ENCODE peak calls at places on chromosomes 6 and 20, in seven cellular contexts. J is transverse colon, W is bronchial epithelial cell, S is retinal pigment epithelial cell, C is spleen, U is fibroblast of mammary gland, R is AG04449. X is an unnamed sample.

GRCh38 chr20:20731945-20732296 is 19.5 kb upstream of the RALGAPA2 start:
- DNase-seq in J (no peak), W (peak), S (no peak), C (no peak), U (peak), R (no peak), X (peak)

GRCh38 chr20:41249781-41250281 is 67.7 kb downstream of the ZHX3 start:
- DNase-seq in J (no peak), W (peak), S (no peak), C (no peak), U (peak), R (no peak), X (no peak)

GRCh38 chr6:150544793-150545192 is 54.9 kb upstream of the PLEKHG1 start:
- DNase-seq in J (no peak), W (no peak), S (no peak), C (no peak), U (no peak), R (no peak), X (no peak)

GRCh38 chr20:53081916-53082863 is 110.0 kb downstream of the TSHZ2 start:
- DNase-seq in J (no peak), W (peak), S (no peak), C (no peak), U (peak), R (no peak), X (no peak)

GRCh38 chr6:33819021-33819420 is 15.2 kb upstream of the MLN start:
- DNase-seq in J (no peak), W (no peak), S (no peak), C (no peak), U (no peak), R (no peak), X (no peak)

GRCh38 chr20:62481441-62482135 is 5.8 kb upstream of the GATA5 start:
- DNase-seq in J (no peak), W (no peak), S (no peak), C (no peak), U (no peak), R (no peak), X (no peak)

GRCh38 chr6:26351544-26351953 is 13.4 kb upstream of the BTN3A2 start:
- DNase-seq in J (no peak), W (peak), S (no peak), C (no peak), U (peak), R (peak), X (peak)

GRCh38 chr20:35866446-35867202 is 87.7 kb downstream of the SCAND1 start:
- DNase-seq in J (no peak), W (no peak), S (peak), C (no peak), U (peak), R (peak), X (no peak)

GRCh38 chr20:59017493-59018231 is 1.6 kb upstream of the TUBB1 start:
- DNase-seq in J (no peak), W (no peak), S (no peak), C (peak), U (no peak), R (no peak), X (no peak)

GRCh38 chr6:111774346-111774703 is 98.9 kb downstream of the FYN start:
- DNase-seq in J (no peak), W (no peak), S (no peak), C (no peak), U (no peak), R (no peak), X (no peak)

GRCh38 chr6:46867411-46867810 is 54.3 kb downstream of the ADGRF5 start:
- DNase-seq in J (no peak), W (peak), S (no peak), C (no peak), U (peak), R (no peak), X (no peak)

GRCh38 chr6:27280540-27281000 is 31.5 kb downstream of the POM121L2 start:
- DNase-seq in J (no peak), W (no peak), S (no peak), C (no peak), U (peak), R (no peak), X (no peak)

GRCh38 chr20:23009636-23010035 is 25.5 kb upstream of the SSTR4 start:
- DNase-seq in J (no peak), W (peak), S (no peak), C (no peak), U (no peak), R (no peak), X (no peak)

GRCh38 chr6:85685713-85686112 is 43.0 kb upstream of the SYNCRIP start:
- DNase-seq in J (no peak), W (no peak), S (no peak), C (no peak), U (no peak), R (no peak), X (no peak)

GRCh38 chr6:28802417-28803336 is 121.1 kb downstream of the TRIM27 start:
- DNase-seq in J (no peak), W (peak), S (no peak), C (no peak), U (peak), R (no peak), X (no peak)

GRCh38 chr20:25221592-25222460 is 26.1 kb upstream of the PYGB start:
- DNase-seq in J (no peak), W (no peak), S (no peak), C (no peak), U (no peak), R (no peak), X (no peak)

GRCh38 chr6:42200035-42200434 is 5.3 kb upstream of the GUCA1B start:
- DNase-seq in J (no peak), W (peak), S (no peak), C (no peak), U (peak), R (peak), X (no peak)

GRCh38 chr6:75893058-75893775 is 144.2 kb downstream of the MYO6 start:
- DNase-seq in J (no peak), W (peak), S (peak), C (no peak), U (peak), R (peak), X (peak)

GRCh38 chr6:156154896-156155295 is 622.3 kb upstream of the ARID1B start:
- DNase-seq in J (no peak), W (peak), S (peak), C (no peak), U (no peak), R (no peak), X (no peak)

GRCh38 chr6:39956951-39957350 is 22.7 kb upstream of the MOCS1 start:
- DNase-seq in J (no peak), W (peak), S (no peak), C (no peak), U (no peak), R (no peak), X (no peak)

GRCh38 chr6:8329592-8329991 is 105.8 kb downstream of the SLC35B3 start:
- DNase-seq in J (no peak), W (no peak), S (no peak), C (no peak), U (no peak), R (no peak), X (no peak)

GRCh38 chr6:137977814-137978213 is 110.8 kb downstream of the TNFAIP3 start:
- DNase-seq in J (no peak), W (no peak), S (no peak), C (no peak), U (peak), R (no peak), X (no peak)

GRCh38 chr20:21246143-21246542 is 57.0 kb upstream of the XRN2 start:
- DNase-seq in J (no peak), W (no peak), S (no peak), C (no peak), U (no peak), R (no peak), X (no peak)

GRCh38 chr20:3162080-3162611 is 2.5 kb upstream of the FASTKD5 start:
- DNase-seq in J (no peak), W (no peak), S (no peak), C (no peak), U (no peak), R (no peak), X (no peak)

GRCh38 chr6:43516367-43516696 is 394 bp downstream of the YIPF3 start:
- DNase-seq in J (no peak), W (no peak), S (no peak), C (no peak), U (peak), R (no peak), X (no peak)

DNA sequence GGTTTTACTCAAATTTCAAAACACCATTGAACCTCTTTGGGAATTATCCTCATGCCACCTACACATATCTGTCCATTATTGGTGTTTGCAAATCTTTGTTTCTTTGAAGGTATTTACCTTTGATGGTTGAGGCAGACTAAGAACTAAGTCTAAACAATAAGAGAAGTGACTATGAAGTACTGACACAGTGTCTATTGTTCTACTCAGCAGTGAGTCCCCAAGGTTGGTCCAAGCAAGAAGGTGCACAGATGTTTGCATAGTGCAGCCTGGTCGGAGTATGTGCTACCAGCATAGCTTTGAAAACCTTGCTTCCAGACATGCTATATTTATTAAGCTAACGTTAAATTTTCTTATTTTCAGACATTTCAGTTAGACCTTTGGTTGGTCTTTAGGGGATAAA is 19.5 kb downstream of the LRRC1 start:
- DNase-seq in J (no peak), W (no peak), S (no peak), C (no peak), U (no peak), R (no peak), X (no peak)
- TF ChIP-seq CTCF in J (no peak), W (no peak), S (no peak), C (no peak), U (no peak), R (no peak), X (no peak)

DNA sequence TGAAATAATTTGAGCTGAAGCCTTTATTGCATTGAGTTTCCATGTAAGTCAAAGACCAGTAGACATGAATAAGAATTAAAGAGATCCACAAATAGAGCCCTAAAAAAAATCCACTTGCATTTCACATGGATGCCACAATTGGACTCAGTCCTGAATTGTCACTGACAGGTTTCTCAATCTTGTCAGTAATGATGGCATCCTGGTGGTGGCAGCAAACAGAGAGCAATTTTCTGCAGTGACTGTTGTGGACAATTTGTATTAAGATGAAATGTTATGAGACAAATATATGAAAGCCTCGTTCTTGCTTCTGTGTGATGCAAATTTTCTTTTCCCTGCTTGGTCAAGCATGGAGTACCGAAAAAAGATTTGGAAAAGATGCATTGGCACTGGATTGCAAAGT is 278.9 kb downstream of the SAMD5 start:
- DNase-seq in J (no peak), W (no peak), S (no peak), C (no peak), U (no peak), R (no peak), X (no peak)
- TF ChIP-seq CTCF in J (no peak), W (no peak), S (no peak), C (no peak), U (no peak), R (no peak), X (peak)

DNA sequence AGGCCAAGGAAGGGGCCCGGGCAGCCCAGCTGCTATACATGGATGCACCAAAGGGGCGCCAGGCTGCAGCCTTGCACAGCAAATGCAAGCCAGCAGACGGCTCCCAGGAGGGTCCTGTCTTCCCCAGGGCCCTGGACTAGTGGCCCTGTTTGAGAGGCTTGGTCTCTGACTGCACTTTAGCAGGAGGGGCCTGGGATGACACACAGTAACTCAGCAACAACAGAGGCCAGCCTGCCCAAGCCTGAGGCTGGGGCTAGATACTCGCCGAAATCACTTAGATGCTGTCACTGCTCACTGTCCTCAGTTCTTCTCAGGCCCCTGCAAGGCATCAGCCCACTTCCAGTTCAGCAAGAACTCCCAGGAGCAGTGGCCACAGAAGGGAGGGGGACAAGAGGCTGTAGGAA is 73.5 kb downstream of the TRAM2 start:
- DNase-seq in J (no peak), W (peak), S (no peak), C (no peak), U (no peak), R (no peak), X (no peak)
- TF ChIP-seq CTCF in J (no peak), W (peak), S (peak), C (no peak), U (no peak), R (no peak), X (no peak)

GRCh38 chr6:4314201-4314707 is 178.9 kb upstream of the ECI2 start:
- DNase-seq in J (no peak), W (no peak), S (no peak), C (no peak), U (no peak), R (no peak), X (no peak)

GRCh38 chr6:4309540-4309939 is 174.2 kb upstream of the ECI2 start:
- DNase-seq in J (no peak), W (no peak), S (no peak), C (no peak), U (no peak), R (no peak), X (no peak)

GRCh38 chr6:4311976-4312860 is 176.8 kb upstream of the ECI2 start:
- DNase-seq in J (no peak), W (no peak), S (no peak), C (no peak), U (no peak), R (no peak), X (no peak)

GRCh38 chr6:4316867-4317400 is 181.6 kb upstream of the ECI2 start:
- DNase-seq in J (peak), W (peak), S (peak), C (no peak), U (peak), R (peak), X (no peak)

GRCh38 chr6:4313044-4313686 is 177.8 kb upstream of the ECI2 start:
- DNase-seq in J (peak), W (peak), S (peak), C (no peak), U (peak), R (peak), X (peak)
- TF ChIP-seq CTCF in J (peak), W (peak), S (peak), C (no peak), U (peak), R (peak), X (peak)

X was measured in epithelial cell of proximal tubule.